ENCODE peak calls at places on chromosomes 5 and 9, in four cellular contexts. One of them, this sample, is unnamed.

GRCh38 chr5:180602481-180603075 is 11.3 kb upstream of the SCGB3A1 start:
- DNase-seq in NCI-H748 treated with DMSO at 0.1 percent for 48 hours: no peak
- DNase-seq in AG09309: no peak
- DNase-seq in activated T-cell treated with anti-CD3 and anti-CD28 coated beads for 48 hours: no peak
- DNase-seq in this sample: no peak

GRCh38 chr5:52582313-52582712 is 205.4 kb upstream of the ITGA1 start:
- DNase-seq in activated T-cell treated with anti-CD3 and anti-CD28 coated beads for 48 hours: no peak
- DNase-seq in AG09309: no peak
- DNase-seq in NCI-H748 treated with DMSO at 0.1 percent for 48 hours: no peak
- DNase-seq in this sample: no peak

GRCh38 chr5:155263381-155263780 is 249.8 kb downstream of the KIF4B start:
- DNase-seq in AG09309: no peak
- DNase-seq in activated T-cell treated with anti-CD3 and anti-CD28 coated beads for 48 hours: no peak
- DNase-seq in NCI-H748 treated with DMSO at 0.1 percent for 48 hours: no peak
- DNase-seq in this sample: no peak

GRCh38 chr9:38142201-38142600 is 73.2 kb upstream of the SHB start:
- DNase-seq in AG09309: no peak
- DNase-seq in NCI-H748 treated with DMSO at 0.1 percent for 48 hours: no peak
- DNase-seq in activated T-cell treated with anti-CD3 and anti-CD28 coated beads for 48 hours: no peak
- DNase-seq in this sample: no peak

GRCh38 chr5:40685952-40686351 is 6.2 kb downstream of the PTGER4 start:
- DNase-seq in activated T-cell treated with anti-CD3 and anti-CD28 coated beads for 48 hours: no peak
- DNase-seq in AG09309: no peak
- DNase-seq in NCI-H748 treated with DMSO at 0.1 percent for 48 hours: no peak
- DNase-seq in this sample: no peak

GRCh38 chr9:36126016-36126786 is 10.3 kb upstream of the GLIPR2 start:
- DNase-seq in AG09309: no peak
- DNase-seq in NCI-H748 treated with DMSO at 0.1 percent for 48 hours: no peak
- DNase-seq in activated T-cell treated with anti-CD3 and anti-CD28 coated beads for 48 hours: no peak
- DNase-seq in this sample: no peak

GRCh38 chr5:54531536-54531935 is 14.0 kb downstream of the SNX18 start:
- DNase-seq in AG09309: no peak
- DNase-seq in NCI-H748 treated with DMSO at 0.1 percent for 48 hours: no peak
- DNase-seq in activated T-cell treated with anti-CD3 and anti-CD28 coated beads for 48 hours: no peak
- DNase-seq in this sample: no peak

GRCh38 chr9:73667749-73668148 is 516.1 kb downstream of the ANXA1 start:
- DNase-seq in AG09309: no peak
- DNase-seq in NCI-H748 treated with DMSO at 0.1 percent for 48 hours: no peak
- DNase-seq in activated T-cell treated with anti-CD3 and anti-CD28 coated beads for 48 hours: no peak
- DNase-seq in this sample: no peak

GRCh38 chr5:176541338-176542134 is 4.3 kb upstream of the RNF44 start:
- DNase-seq in AG09309: no peak
- DNase-seq in activated T-cell treated with anti-CD3 and anti-CD28 coated beads for 48 hours: peak; percentile 62
- DNase-seq in NCI-H748 treated with DMSO at 0.1 percent for 48 hours: no peak
- DNase-seq in this sample: no peak

GRCh38 chr9:94921656-94922055 is 195.2 kb downstream of the AOPEP start:
- DNase-seq in AG09309: no peak
- DNase-seq in NCI-H748 treated with DMSO at 0.1 percent for 48 hours: no peak
- DNase-seq in activated T-cell treated with anti-CD3 and anti-CD28 coated beads for 48 hours: no peak
- DNase-seq in this sample: no peak

GRCh38 chr9:93321220-93321610 is 130.3 kb upstream of the FAM120A start:
- DNase-seq in NCI-H748 treated with DMSO at 0.1 percent for 48 hours: no peak
- DNase-seq in activated T-cell treated with anti-CD3 and anti-CD28 coated beads for 48 hours: no peak
- DNase-seq in AG09309: no peak
- DNase-seq in this sample: no peak

GRCh38 chr9:135422340-135422944 is 57.1 kb upstream of the PPP1R26 start:
- DNase-seq in activated T-cell treated with anti-CD3 and anti-CD28 coated beads for 48 hours: no peak
- DNase-seq in NCI-H748 treated with DMSO at 0.1 percent for 48 hours: no peak
- DNase-seq in AG09309: no peak
- DNase-seq in this sample: no peak

GRCh38 chr9:136597965-136598364 is 52.1 kb upstream of the NOTCH1 start:
- DNase-seq in activated T-cell treated with anti-CD3 and anti-CD28 coated beads for 48 hours: no peak
- DNase-seq in AG09309: no peak
- DNase-seq in NCI-H748 treated with DMSO at 0.1 percent for 48 hours: no peak
- DNase-seq in this sample: no peak

GRCh38 chr5:55338810-55339243 is 31.0 kb downstream of the MTREX start:
- DNase-seq in AG09309: no peak
- DNase-seq in activated T-cell treated with anti-CD3 and anti-CD28 coated beads for 48 hours: peak; percentile 54
- DNase-seq in NCI-H748 treated with DMSO at 0.1 percent for 48 hours: no peak
- DNase-seq in this sample: no peak

GRCh38 chr9:133003671-133004090 is 25.2 kb downstream of the GFI1B start:
- DNase-seq in activated T-cell treated with anti-CD3 and anti-CD28 coated beads for 48 hours: no peak
- DNase-seq in AG09309: no peak
- DNase-seq in NCI-H748 treated with DMSO at 0.1 percent for 48 hours: no peak
- DNase-seq in this sample: no peak

GRCh38 chr5:40628428-40628827 is 51.3 kb upstream of the PTGER4 start:
- DNase-seq in NCI-H748 treated with DMSO at 0.1 percent for 48 hours: no peak
- DNase-seq in activated T-cell treated with anti-CD3 and anti-CD28 coated beads for 48 hours: no peak
- DNase-seq in AG09309: no peak
- DNase-seq in this sample: no peak

GRCh38 chr9:71681708-71682268 is 86.5 kb downstream of the CEMIP2 start:
- DNase-seq in AG09309: no peak
- DNase-seq in activated T-cell treated with anti-CD3 and anti-CD28 coated beads for 48 hours: no peak
- DNase-seq in NCI-H748 treated with DMSO at 0.1 percent for 48 hours: no peak
- DNase-seq in this sample: no peak

GRCh38 chr5:35031276-35031675 is 16.5 kb downstream of the AGXT2 start:
- DNase-seq in activated T-cell treated with anti-CD3 and anti-CD28 coated beads for 48 hours: no peak
- DNase-seq in AG09309: peak; percentile 52
- DNase-seq in NCI-H748 treated with DMSO at 0.1 percent for 48 hours: no peak
- DNase-seq in this sample: no peak

GRCh38 chr9:134605351-134605968 is 36.1 kb upstream of the COL5A1 start:
- DNase-seq in AG09309: no peak
- DNase-seq in NCI-H748 treated with DMSO at 0.1 percent for 48 hours: no peak
- DNase-seq in activated T-cell treated with anti-CD3 and anti-CD28 coated beads for 48 hours: no peak
- DNase-seq in this sample: no peak

GRCh38 chr5:158514353-158514960 is 585.3 kb downstream of the EBF1 start:
- DNase-seq in activated T-cell treated with anti-CD3 and anti-CD28 coated beads for 48 hours: no peak
- DNase-seq in AG09309: no peak
- DNase-seq in NCI-H748 treated with DMSO at 0.1 percent for 48 hours: no peak
- DNase-seq in this sample: peak; percentile 65

GRCh38 chr5:17077447-17078233 is 139.8 kb upstream of the BASP1 start:
- DNase-seq in AG09309: no peak
- DNase-seq in activated T-cell treated with anti-CD3 and anti-CD28 coated beads for 48 hours: no peak
- DNase-seq in NCI-H748 treated with DMSO at 0.1 percent for 48 hours: no peak
- DNase-seq in this sample: no peak

GRCh38 chr5:136992796-136993489 is 506.2 kb downstream of the SPOCK1 start:
- DNase-seq in AG09309: no peak
- DNase-seq in activated T-cell treated with anti-CD3 and anti-CD28 coated beads for 48 hours: no peak
- DNase-seq in NCI-H748 treated with DMSO at 0.1 percent for 48 hours: no peak
- DNase-seq in this sample: no peak